ENCODE peak calls at places on chromosomes 7 and 10, in seven cellular contexts. One of them, this sample, is unnamed.

GRCh38 chr7:117863618-117864017 is 9.6 kb downstream of the CTTNBP2 start:
- DNase-seq in chondrocyte: no peak
- DNase-seq in heart left ventricle: no peak
- DNase-seq in renal cortical epithelial cell: no peak
- DNase-seq in stimulated activated CD8-positive, alpha-beta memory T cell treated with anti-CD3 and anti-CD28 coated beads, Interleukin-4, amount 100 ng/mL, for 24 hours: no peak
- DNase-seq in fibroblast of pulmonary artery: no peak
- DNase-seq in head of caudate nucleus: no peak
- DNase-seq in this sample: no peak

GRCh38 chr7:38374507-38374906 is 101.1 kb upstream of the TARP start:
- DNase-seq in head of caudate nucleus: no peak
- DNase-seq in fibroblast of pulmonary artery: peak; percentile 63
- DNase-seq in stimulated activated CD8-positive, alpha-beta memory T cell treated with anti-CD3 and anti-CD28 coated beads, Interleukin-4, amount 100 ng/mL, for 24 hours: no peak
- DNase-seq in renal cortical epithelial cell: peak; percentile 36
- DNase-seq in heart left ventricle: no peak
- DNase-seq in chondrocyte: no peak
- DNase-seq in this sample: no peak

GRCh38 chr10:103669243-103669929 is 175.9 kb downstream of the NEURL1 start:
- DNase-seq in head of caudate nucleus: peak; percentile 19
- DNase-seq in stimulated activated CD8-positive, alpha-beta memory T cell treated with anti-CD3 and anti-CD28 coated beads, Interleukin-4, amount 100 ng/mL, for 24 hours: no peak
- DNase-seq in chondrocyte: no peak
- DNase-seq in renal cortical epithelial cell: no peak
- DNase-seq in heart left ventricle: no peak
- DNase-seq in fibroblast of pulmonary artery: no peak
- DNase-seq in this sample: no peak

GRCh38 chr7:36148422-36149065 is 4.5 kb upstream of the EEPD1 start:
- DNase-seq in chondrocyte: no peak
- DNase-seq in heart left ventricle: no peak
- DNase-seq in stimulated activated CD8-positive, alpha-beta memory T cell treated with anti-CD3 and anti-CD28 coated beads, Interleukin-4, amount 100 ng/mL, for 24 hours: no peak
- DNase-seq in renal cortical epithelial cell: no peak
- DNase-seq in fibroblast of pulmonary artery: no peak
- DNase-seq in head of caudate nucleus: no peak
- DNase-seq in this sample: no peak

GRCh38 chr7:75993689-75994387 is 557 bp downstream of the TMEM120A start:
- DNase-seq in stimulated activated CD8-positive, alpha-beta memory T cell treated with anti-CD3 and anti-CD28 coated beads, Interleukin-4, amount 100 ng/mL, for 24 hours: no peak
- DNase-seq in chondrocyte: peak; percentile 93
- DNase-seq in head of caudate nucleus: no peak
- DNase-seq in renal cortical epithelial cell: peak; percentile 18
- DNase-seq in fibroblast of pulmonary artery: peak; percentile 68
- DNase-seq in heart left ventricle: peak; percentile 88
- DNase-seq in this sample: peak; percentile 95

GRCh38 chr7:45007571-45008328 is 7.7 kb downstream of the CCM2 start:
- DNase-seq in stimulated activated CD8-positive, alpha-beta memory T cell treated with anti-CD3 and anti-CD28 coated beads, Interleukin-4, amount 100 ng/mL, for 24 hours: no peak
- DNase-seq in head of caudate nucleus: no peak
- DNase-seq in heart left ventricle: no peak
- DNase-seq in renal cortical epithelial cell: no peak
- DNase-seq in chondrocyte: no peak
- DNase-seq in fibroblast of pulmonary artery: no peak
- DNase-seq in this sample: no peak

GRCh38 chr10:80443531-80443974 is 10.6 kb upstream of the TSPAN14 start:
- DNase-seq in head of caudate nucleus: no peak
- DNase-seq in fibroblast of pulmonary artery: peak; percentile 63
- DNase-seq in chondrocyte: no peak
- DNase-seq in renal cortical epithelial cell: peak; percentile 51
- DNase-seq in heart left ventricle: peak; percentile 39
- DNase-seq in stimulated activated CD8-positive, alpha-beta memory T cell treated with anti-CD3 and anti-CD28 coated beads, Interleukin-4, amount 100 ng/mL, for 24 hours: no peak
- DNase-seq in this sample: no peak

GRCh38 chr7:8135417-8135816 is 126.5 kb downstream of the ICA1 start:
- DNase-seq in stimulated activated CD8-positive, alpha-beta memory T cell treated with anti-CD3 and anti-CD28 coated beads, Interleukin-4, amount 100 ng/mL, for 24 hours: no peak
- DNase-seq in renal cortical epithelial cell: peak; percentile 68
- DNase-seq in chondrocyte: no peak
- DNase-seq in heart left ventricle: no peak
- DNase-seq in head of caudate nucleus: no peak
- DNase-seq in fibroblast of pulmonary artery: no peak
- DNase-seq in this sample: no peak